ENCODE peak calls at places on chromosomes 7 and 10, in four cellular contexts. J is cardiac fibroblast, H is astrocyte of the spinal cord, L is frontal cortex. Y is an unnamed sample.

GRCh38 chr10:29703276-29703675 is 68.5 kb upstream of the SVIL start:
- DNase-seq in H (no peak), L (no peak), J (no peak), Y (no peak)

GRCh38 chr7:157432541-157432956 is 95.7 kb downstream of the DNAJB6 start:
- DNase-seq in L (peak), H (peak), J (peak), Y (peak)

GRCh38 chr10:35089641-35090161 is 440 bp downstream of the CUL2 start:
- DNase-seq in L (peak), H (peak), J (peak), Y (no peak)

GRCh38 chr10:126459878-126460481 is 71.7 kb upstream of the ADAM12 start:
- DNase-seq in H (peak), J (peak), L (no peak), Y (peak)

GRCh38 chr7:3670898-3671297 is 369.8 kb downstream of the SDK1 start:
- DNase-seq in H (no peak), L (no peak), J (peak), Y (no peak)

GRCh38 chr7:105743351-105743812 is 133.0 kb downstream of the ATXN7L1 start:
- DNase-seq in L (no peak), H (no peak), J (no peak), Y (no peak)

GRCh38 chr7:29622335-29623265 is 59.0 kb downstream of the PRR15 start:
- DNase-seq in J (peak), H (peak), L (no peak), Y (peak)

GRCh38 chr10:102801978-102802377 is 35.2 kb downstream of the CYP17A1 start:
- DNase-seq in L (no peak), J (no peak), H (no peak), Y (no peak)

GRCh38 chr7:128858380-128859231 is 4.0 kb upstream of the ATP6V1F start:
- DNase-seq in J (no peak), H (no peak), L (no peak), Y (no peak)

GRCh38 chr7:114689391-114689790 is 232.5 kb upstream of the MDFIC start:
- DNase-seq in J (no peak), L (no peak), H (peak), Y (no peak)

GRCh38 chr7:142782922-142783900 is 12.4 kb downstream of the PRSS2 start:
- DNase-seq in J (peak), H (peak), L (peak), Y (peak)

Y was measured in epithelial cell of prostate.